ENCODE peak calls at places on chromosome 7, in four cellular contexts. One of them, this sample, is unnamed.

GRCh38 chr7:146656988-146657387 is 540.4 kb downstream of the CNTNAP2 start:
- DNase-seq in stimulated activated naive CD8-positive, alpha-beta T cell treated with anti-CD3 and anti-CD28 coated beads, Interleukin-15, Interleukin-2, amounts not matched to agents 100 U/mL and 50 U/mL, for 24 hours: no peak
- DNase-seq in right lobe of liver: no peak
- DNase-seq in stimulated activated effector memory CD8-positive, alpha-beta T cell treated with anti-CD3 and anti-CD28 coated beads, Interleukin-12 subunit alpha, Interleukin-12 subunit beta, amount 100 ng/mL, for 72 hours: no peak
- DNase-seq in this sample: no peak

GRCh38 chr7:137940656-137941518 is 61.0 kb downstream of the CREB3L2 start:
- DNase-seq in stimulated activated naive CD8-positive, alpha-beta T cell treated with anti-CD3 and anti-CD28 coated beads, Interleukin-15, Interleukin-2, amounts not matched to agents 100 U/mL and 50 U/mL, for 24 hours: no peak
- DNase-seq in right lobe of liver: no peak
- DNase-seq in stimulated activated effector memory CD8-positive, alpha-beta T cell treated with anti-CD3 and anti-CD28 coated beads, Interleukin-12 subunit alpha, Interleukin-12 subunit beta, amount 100 ng/mL, for 72 hours: no peak
- DNase-seq in this sample: no peak

GRCh38 chr7:100049441-100050291 is at the start of gene ZSCAN21:
- DNase-seq in stimulated activated naive CD8-positive, alpha-beta T cell treated with anti-CD3 and anti-CD28 coated beads, Interleukin-15, Interleukin-2, amounts not matched to agents 100 U/mL and 50 U/mL, for 24 hours: peak
- DNase-seq in right lobe of liver: peak
- DNase-seq in stimulated activated effector memory CD8-positive, alpha-beta T cell treated with anti-CD3 and anti-CD28 coated beads, Interleukin-12 subunit alpha, Interleukin-12 subunit beta, amount 100 ng/mL, for 72 hours: peak
- DNase-seq in this sample: peak

GRCh38 chr7:112550468-112551060 is 69.8 kb downstream of the LSMEM1 start:
- DNase-seq in right lobe of liver: no peak
- DNase-seq in stimulated activated effector memory CD8-positive, alpha-beta T cell treated with anti-CD3 and anti-CD28 coated beads, Interleukin-12 subunit alpha, Interleukin-12 subunit beta, amount 100 ng/mL, for 72 hours: peak
- DNase-seq in stimulated activated naive CD8-positive, alpha-beta T cell treated with anti-CD3 and anti-CD28 coated beads, Interleukin-15, Interleukin-2, amounts not matched to agents 100 U/mL and 50 U/mL, for 24 hours: peak
- DNase-seq in this sample: peak

GRCh38 chr7:35968140-35968940 is 167.5 kb downstream of the SEPTIN7 start:
- DNase-seq in stimulated activated naive CD8-positive, alpha-beta T cell treated with anti-CD3 and anti-CD28 coated beads, Interleukin-15, Interleukin-2, amounts not matched to agents 100 U/mL and 50 U/mL, for 24 hours: no peak
- DNase-seq in right lobe of liver: no peak
- DNase-seq in stimulated activated effector memory CD8-positive, alpha-beta T cell treated with anti-CD3 and anti-CD28 coated beads, Interleukin-12 subunit alpha, Interleukin-12 subunit beta, amount 100 ng/mL, for 72 hours: no peak
- DNase-seq in this sample: no peak

GRCh38 chr7:41010967-41011366 is 691.9 kb downstream of the INHBA start:
- DNase-seq in right lobe of liver: no peak
- DNase-seq in stimulated activated effector memory CD8-positive, alpha-beta T cell treated with anti-CD3 and anti-CD28 coated beads, Interleukin-12 subunit alpha, Interleukin-12 subunit beta, amount 100 ng/mL, for 72 hours: no peak
- DNase-seq in stimulated activated naive CD8-positive, alpha-beta T cell treated with anti-CD3 and anti-CD28 coated beads, Interleukin-15, Interleukin-2, amounts not matched to agents 100 U/mL and 50 U/mL, for 24 hours: no peak
- DNase-seq in this sample: no peak

GRCh38 chr7:158053516-158053915 is 534.1 kb downstream of the PTPRN2 start:
- DNase-seq in right lobe of liver: no peak
- DNase-seq in stimulated activated effector memory CD8-positive, alpha-beta T cell treated with anti-CD3 and anti-CD28 coated beads, Interleukin-12 subunit alpha, Interleukin-12 subunit beta, amount 100 ng/mL, for 72 hours: no peak
- DNase-seq in stimulated activated naive CD8-positive, alpha-beta T cell treated with anti-CD3 and anti-CD28 coated beads, Interleukin-15, Interleukin-2, amounts not matched to agents 100 U/mL and 50 U/mL, for 24 hours: no peak
- DNase-seq in this sample: no peak

GRCh38 chr7:98372993-98373392 is 27.9 kb downstream of the BAIAP2L1 start:
- DNase-seq in right lobe of liver: no peak
- DNase-seq in stimulated activated naive CD8-positive, alpha-beta T cell treated with anti-CD3 and anti-CD28 coated beads, Interleukin-15, Interleukin-2, amounts not matched to agents 100 U/mL and 50 U/mL, for 24 hours: no peak
- DNase-seq in stimulated activated effector memory CD8-positive, alpha-beta T cell treated with anti-CD3 and anti-CD28 coated beads, Interleukin-12 subunit alpha, Interleukin-12 subunit beta, amount 100 ng/mL, for 72 hours: no peak
- DNase-seq in this sample: no peak

GRCh38 chr7:124712017-124712416 is 53.6 kb downstream of the GPR37 start:
- DNase-seq in stimulated activated naive CD8-positive, alpha-beta T cell treated with anti-CD3 and anti-CD28 coated beads, Interleukin-15, Interleukin-2, amounts not matched to agents 100 U/mL and 50 U/mL, for 24 hours: no peak
- DNase-seq in stimulated activated effector memory CD8-positive, alpha-beta T cell treated with anti-CD3 and anti-CD28 coated beads, Interleukin-12 subunit alpha, Interleukin-12 subunit beta, amount 100 ng/mL, for 72 hours: no peak
- DNase-seq in right lobe of liver: no peak
- DNase-seq in this sample: no peak

GRCh38 chr7:26646666-26647065 is 217.7 kb downstream of the SKAP2 start:
- DNase-seq in stimulated activated effector memory CD8-positive, alpha-beta T cell treated with anti-CD3 and anti-CD28 coated beads, Interleukin-12 subunit alpha, Interleukin-12 subunit beta, amount 100 ng/mL, for 72 hours: no peak
- DNase-seq in right lobe of liver: no peak
- DNase-seq in stimulated activated naive CD8-positive, alpha-beta T cell treated with anti-CD3 and anti-CD28 coated beads, Interleukin-15, Interleukin-2, amounts not matched to agents 100 U/mL and 50 U/mL, for 24 hours: no peak
- DNase-seq in this sample: no peak

GRCh38 chr7:42993038-42993437 is 60.9 kb downstream of the MRPL32 start:
- DNase-seq in right lobe of liver: no peak
- DNase-seq in stimulated activated effector memory CD8-positive, alpha-beta T cell treated with anti-CD3 and anti-CD28 coated beads, Interleukin-12 subunit alpha, Interleukin-12 subunit beta, amount 100 ng/mL, for 72 hours: no peak
- DNase-seq in stimulated activated naive CD8-positive, alpha-beta T cell treated with anti-CD3 and anti-CD28 coated beads, Interleukin-15, Interleukin-2, amounts not matched to agents 100 U/mL and 50 U/mL, for 24 hours: no peak
- DNase-seq in this sample: no peak

GRCh38 chr7:66335318-66335717 is 130.2 kb downstream of the TPST1 start:
- DNase-seq in stimulated activated naive CD8-positive, alpha-beta T cell treated with anti-CD3 and anti-CD28 coated beads, Interleukin-15, Interleukin-2, amounts not matched to agents 100 U/mL and 50 U/mL, for 24 hours: no peak
- DNase-seq in right lobe of liver: no peak
- DNase-seq in stimulated activated effector memory CD8-positive, alpha-beta T cell treated with anti-CD3 and anti-CD28 coated beads, Interleukin-12 subunit alpha, Interleukin-12 subunit beta, amount 100 ng/mL, for 72 hours: no peak
- DNase-seq in this sample: no peak

GRCh38 chr7:97015279-97015678 is 9.4 kb downstream of the DLX5 start:
- DNase-seq in right lobe of liver: no peak
- DNase-seq in stimulated activated naive CD8-positive, alpha-beta T cell treated with anti-CD3 and anti-CD28 coated beads, Interleukin-15, Interleukin-2, amounts not matched to agents 100 U/mL and 50 U/mL, for 24 hours: no peak
- DNase-seq in stimulated activated effector memory CD8-positive, alpha-beta T cell treated with anti-CD3 and anti-CD28 coated beads, Interleukin-12 subunit alpha, Interleukin-12 subunit beta, amount 100 ng/mL, for 72 hours: peak
- DNase-seq in this sample: no peak

GRCh38 chr7:139680676-139681462 is 96.9 kb downstream of the HIPK2 start:
- DNase-seq in right lobe of liver: no peak
- DNase-seq in stimulated activated effector memory CD8-positive, alpha-beta T cell treated with anti-CD3 and anti-CD28 coated beads, Interleukin-12 subunit alpha, Interleukin-12 subunit beta, amount 100 ng/mL, for 72 hours: peak
- DNase-seq in stimulated activated naive CD8-positive, alpha-beta T cell treated with anti-CD3 and anti-CD28 coated beads, Interleukin-15, Interleukin-2, amounts not matched to agents 100 U/mL and 50 U/mL, for 24 hours: peak
- DNase-seq in this sample: peak

GRCh38 chr7:11188529-11189310 is 215.0 kb downstream of the PHF14 start:
- DNase-seq in stimulated activated naive CD8-positive, alpha-beta T cell treated with anti-CD3 and anti-CD28 coated beads, Interleukin-15, Interleukin-2, amounts not matched to agents 100 U/mL and 50 U/mL, for 24 hours: no peak
- DNase-seq in right lobe of liver: no peak
- DNase-seq in stimulated activated effector memory CD8-positive, alpha-beta T cell treated with anti-CD3 and anti-CD28 coated beads, Interleukin-12 subunit alpha, Interleukin-12 subunit beta, amount 100 ng/mL, for 72 hours: no peak
- DNase-seq in this sample: no peak

GRCh38 chr7:142797342-142797798 is 26.6 kb downstream of the PRSS2 start:
- DNase-seq in stimulated activated effector memory CD8-positive, alpha-beta T cell treated with anti-CD3 and anti-CD28 coated beads, Interleukin-12 subunit alpha, Interleukin-12 subunit beta, amount 100 ng/mL, for 72 hours: no peak
- DNase-seq in right lobe of liver: no peak
- DNase-seq in stimulated activated naive CD8-positive, alpha-beta T cell treated with anti-CD3 and anti-CD28 coated beads, Interleukin-15, Interleukin-2, amounts not matched to agents 100 U/mL and 50 U/mL, for 24 hours: peak
- DNase-seq in this sample: no peak

GRCh38 chr7:25168145-25168544 is 43.1 kb upstream of the CYCS start:
- DNase-seq in right lobe of liver: no peak
- DNase-seq in stimulated activated effector memory CD8-positive, alpha-beta T cell treated with anti-CD3 and anti-CD28 coated beads, Interleukin-12 subunit alpha, Interleukin-12 subunit beta, amount 100 ng/mL, for 72 hours: no peak
- DNase-seq in stimulated activated naive CD8-positive, alpha-beta T cell treated with anti-CD3 and anti-CD28 coated beads, Interleukin-15, Interleukin-2, amounts not matched to agents 100 U/mL and 50 U/mL, for 24 hours: no peak
- DNase-seq in this sample: no peak

GRCh38 chr7:151813445-151813844 is 63.5 kb downstream of the PRKAG2 start:
- DNase-seq in stimulated activated effector memory CD8-positive, alpha-beta T cell treated with anti-CD3 and anti-CD28 coated beads, Interleukin-12 subunit alpha, Interleukin-12 subunit beta, amount 100 ng/mL, for 72 hours: no peak
- DNase-seq in right lobe of liver: peak
- DNase-seq in stimulated activated naive CD8-positive, alpha-beta T cell treated with anti-CD3 and anti-CD28 coated beads, Interleukin-15, Interleukin-2, amounts not matched to agents 100 U/mL and 50 U/mL, for 24 hours: no peak
- DNase-seq in this sample: no peak

GRCh38 chr7:52447781-52448180 is 587.7 kb upstream of the POM121L12 start:
- DNase-seq in stimulated activated naive CD8-positive, alpha-beta T cell treated with anti-CD3 and anti-CD28 coated beads, Interleukin-15, Interleukin-2, amounts not matched to agents 100 U/mL and 50 U/mL, for 24 hours: no peak
- DNase-seq in stimulated activated effector memory CD8-positive, alpha-beta T cell treated with anti-CD3 and anti-CD28 coated beads, Interleukin-12 subunit alpha, Interleukin-12 subunit beta, amount 100 ng/mL, for 72 hours: no peak
- DNase-seq in right lobe of liver: no peak
- DNase-seq in this sample: no peak

GRCh38 chr7:43076189-43076605 is 36.2 kb upstream of the HECW1 start:
- DNase-seq in right lobe of liver: no peak
- DNase-seq in stimulated activated naive CD8-positive, alpha-beta T cell treated with anti-CD3 and anti-CD28 coated beads, Interleukin-15, Interleukin-2, amounts not matched to agents 100 U/mL and 50 U/mL, for 24 hours: peak
- DNase-seq in stimulated activated effector memory CD8-positive, alpha-beta T cell treated with anti-CD3 and anti-CD28 coated beads, Interleukin-12 subunit alpha, Interleukin-12 subunit beta, amount 100 ng/mL, for 72 hours: peak
- DNase-seq in this sample: peak

GRCh38 chr7:41501016-41501415 is 201.9 kb downstream of the INHBA start:
- DNase-seq in right lobe of liver: no peak
- DNase-seq in stimulated activated effector memory CD8-positive, alpha-beta T cell treated with anti-CD3 and anti-CD28 coated beads, Interleukin-12 subunit alpha, Interleukin-12 subunit beta, amount 100 ng/mL, for 72 hours: no peak
- DNase-seq in stimulated activated naive CD8-positive, alpha-beta T cell treated with anti-CD3 and anti-CD28 coated beads, Interleukin-15, Interleukin-2, amounts not matched to agents 100 U/mL and 50 U/mL, for 24 hours: no peak
- DNase-seq in this sample: no peak

GRCh38 chr7:82235710-82236109 is 207.9 kb downstream of the CACNA2D1 start:
- DNase-seq in stimulated activated naive CD8-positive, alpha-beta T cell treated with anti-CD3 and anti-CD28 coated beads, Interleukin-15, Interleukin-2, amounts not matched to agents 100 U/mL and 50 U/mL, for 24 hours: no peak
- DNase-seq in right lobe of liver: no peak
- DNase-seq in stimulated activated effector memory CD8-positive, alpha-beta T cell treated with anti-CD3 and anti-CD28 coated beads, Interleukin-12 subunit alpha, Interleukin-12 subunit beta, amount 100 ng/mL, for 72 hours: no peak
- DNase-seq in this sample: no peak

GRCh38 chr7:12031186-12031585 is 179.9 kb upstream of the TMEM106B start:
- DNase-seq in stimulated activated effector memory CD8-positive, alpha-beta T cell treated with anti-CD3 and anti-CD28 coated beads, Interleukin-12 subunit alpha, Interleukin-12 subunit beta, amount 100 ng/mL, for 72 hours: no peak
- DNase-seq in right lobe of liver: no peak
- DNase-seq in stimulated activated naive CD8-positive, alpha-beta T cell treated with anti-CD3 and anti-CD28 coated beads, Interleukin-15, Interleukin-2, amounts not matched to agents 100 U/mL and 50 U/mL, for 24 hours: no peak
- DNase-seq in this sample: no peak

GRCh38 chr7:6649241-6649961 is 12.3 kb downstream of the ZNF316 start:
- DNase-seq in stimulated activated effector memory CD8-positive, alpha-beta T cell treated with anti-CD3 and anti-CD28 coated beads, Interleukin-12 subunit alpha, Interleukin-12 subunit beta, amount 100 ng/mL, for 72 hours: no peak
- DNase-seq in right lobe of liver: peak
- DNase-seq in stimulated activated naive CD8-positive, alpha-beta T cell treated with anti-CD3 and anti-CD28 coated beads, Interleukin-15, Interleukin-2, amounts not matched to agents 100 U/mL and 50 U/mL, for 24 hours: no peak
- DNase-seq in this sample: no peak

GRCh38 chr7:76122516-76123239 is 74.8 kb downstream of the MDH2 start:
- DNase-seq in stimulated activated effector memory CD8-positive, alpha-beta T cell treated with anti-CD3 and anti-CD28 coated beads, Interleukin-12 subunit alpha, Interleukin-12 subunit beta, amount 100 ng/mL, for 72 hours: no peak
- DNase-seq in right lobe of liver: no peak
- DNase-seq in stimulated activated naive CD8-positive, alpha-beta T cell treated with anti-CD3 and anti-CD28 coated beads, Interleukin-15, Interleukin-2, amounts not matched to agents 100 U/mL and 50 U/mL, for 24 hours: no peak
- DNase-seq in this sample: no peak

GRCh38 chr7:101108330-101108857 is 18.5 kb upstream of the SERPINE1 start:
- DNase-seq in right lobe of liver: peak
- DNase-seq in stimulated activated naive CD8-positive, alpha-beta T cell treated with anti-CD3 and anti-CD28 coated beads, Interleukin-15, Interleukin-2, amounts not matched to agents 100 U/mL and 50 U/mL, for 24 hours: no peak
- DNase-seq in stimulated activated effector memory CD8-positive, alpha-beta T cell treated with anti-CD3 and anti-CD28 coated beads, Interleukin-12 subunit alpha, Interleukin-12 subunit beta, amount 100 ng/mL, for 72 hours: no peak
- DNase-seq in this sample: no peak

GRCh38 chr7:54837167-54837566 is 78.2 kb upstream of the SEC61G start:
- DNase-seq in stimulated activated naive CD8-positive, alpha-beta T cell treated with anti-CD3 and anti-CD28 coated beads, Interleukin-15, Interleukin-2, amounts not matched to agents 100 U/mL and 50 U/mL, for 24 hours: no peak
- DNase-seq in right lobe of liver: no peak
- DNase-seq in stimulated activated effector memory CD8-positive, alpha-beta T cell treated with anti-CD3 and anti-CD28 coated beads, Interleukin-12 subunit alpha, Interleukin-12 subunit beta, amount 100 ng/mL, for 72 hours: no peak
- DNase-seq in this sample: no peak

GRCh38 chr7:118305686-118306085 is 81.2 kb downstream of the ANKRD7 start:
- DNase-seq in stimulated activated naive CD8-positive, alpha-beta T cell treated with anti-CD3 and anti-CD28 coated beads, Interleukin-15, Interleukin-2, amounts not matched to agents 100 U/mL and 50 U/mL, for 24 hours: no peak
- DNase-seq in right lobe of liver: no peak
- DNase-seq in stimulated activated effector memory CD8-positive, alpha-beta T cell treated with anti-CD3 and anti-CD28 coated beads, Interleukin-12 subunit alpha, Interleukin-12 subunit beta, amount 100 ng/mL, for 72 hours: no peak
- DNase-seq in this sample: no peak

GRCh38 chr7:102431617-102432298 is 1.6 kb upstream of the ORAI2 start:
- DNase-seq in stimulated activated naive CD8-positive, alpha-beta T cell treated with anti-CD3 and anti-CD28 coated beads, Interleukin-15, Interleukin-2, amounts not matched to agents 100 U/mL and 50 U/mL, for 24 hours: peak
- DNase-seq in stimulated activated effector memory CD8-positive, alpha-beta T cell treated with anti-CD3 and anti-CD28 coated beads, Interleukin-12 subunit alpha, Interleukin-12 subunit beta, amount 100 ng/mL, for 72 hours: peak
- DNase-seq in right lobe of liver: no peak
- DNase-seq in this sample: peak

GRCh38 chr7:105388373-105389089 is at the start of gene SRPK2:
- DNase-seq in right lobe of liver: peak
- DNase-seq in stimulated activated effector memory CD8-positive, alpha-beta T cell treated with anti-CD3 and anti-CD28 coated beads, Interleukin-12 subunit alpha, Interleukin-12 subunit beta, amount 100 ng/mL, for 72 hours: peak
- DNase-seq in stimulated activated naive CD8-positive, alpha-beta T cell treated with anti-CD3 and anti-CD28 coated beads, Interleukin-15, Interleukin-2, amounts not matched to agents 100 U/mL and 50 U/mL, for 24 hours: peak
- DNase-seq in this sample: peak

GRCh38 chr7:50674299-50674698 is 108.4 kb downstream of the GRB10 start:
- DNase-seq in stimulated activated naive CD8-positive, alpha-beta T cell treated with anti-CD3 and anti-CD28 coated beads, Interleukin-15, Interleukin-2, amounts not matched to agents 100 U/mL and 50 U/mL, for 24 hours: no peak
- DNase-seq in right lobe of liver: no peak
- DNase-seq in stimulated activated effector memory CD8-positive, alpha-beta T cell treated with anti-CD3 and anti-CD28 coated beads, Interleukin-12 subunit alpha, Interleukin-12 subunit beta, amount 100 ng/mL, for 72 hours: no peak
- DNase-seq in this sample: no peak

This sample was measured in activated CD4-positive, alpha-beta T cell treated with anti-CD3 and anti-CD28 coated beads for 48 hours.